ENCODE peak calls at places on chromosomes 16 and 17, in four cellular contexts. One of them, this sample, is unnamed.

GRCh38 chr16:67822511-67822910 is 15.8 kb downstream of the TSNAXIP1 start:
- DNase-seq in OCI-LY7: no peak
- DNase-seq in NCI-H1436 treated with DMSO at 0.1 percent for 48 hours: no peak
- DNase-seq in small intestine: no peak
- DNase-seq in this sample: no peak

GRCh38 chr17:79084291-79085153 is 9.9 kb downstream of the ENGASE start:
- DNase-seq in OCI-LY7: no peak
- DNase-seq in NCI-H1436 treated with DMSO at 0.1 percent for 48 hours: no peak
- DNase-seq in small intestine: no peak
- DNase-seq in this sample: no peak

GRCh38 chr17:35244345-35245195 is 1.7 kb downstream of the SLFN5 start:
- DNase-seq in OCI-LY7: peak; percentile 27
- DNase-seq in NCI-H1436 treated with DMSO at 0.1 percent for 48 hours: no peak
- DNase-seq in small intestine: peak; percentile 53
- DNase-seq in this sample: peak; percentile 52

GRCh38 chr16:10941127-10941933 is 938 bp downstream of the DEXI start:
- DNase-seq in OCI-LY7: no peak
- DNase-seq in NCI-H1436 treated with DMSO at 0.1 percent for 48 hours: no peak
- DNase-seq in small intestine: peak; percentile 30
- DNase-seq in this sample: no peak

GRCh38 chr16:86150646-86151371 is 251.8 kb downstream of the IRF8 start:
- DNase-seq in OCI-LY7: no peak
- DNase-seq in NCI-H1436 treated with DMSO at 0.1 percent for 48 hours: no peak
- DNase-seq in small intestine: no peak
- DNase-seq in this sample: no peak

GRCh38 chr16:79845734-79846135 is 245.2 kb upstream of the MAF start:
- DNase-seq in OCI-LY7: no peak
- DNase-seq in NCI-H1436 treated with DMSO at 0.1 percent for 48 hours: no peak
- DNase-seq in small intestine: no peak
- DNase-seq in this sample: no peak

GRCh38 chr16:3948378-3948995 is 68.0 kb upstream of the CREBBP start:
- DNase-seq in OCI-LY7: no peak
- DNase-seq in NCI-H1436 treated with DMSO at 0.1 percent for 48 hours: no peak
- DNase-seq in small intestine: no peak
- DNase-seq in this sample: no peak

GRCh38 chr17:44911133-44912001 is 3.9 kb downstream of the GFAP start:
- DNase-seq in OCI-LY7: peak; percentile 56
- DNase-seq in NCI-H1436 treated with DMSO at 0.1 percent for 48 hours: no peak
- DNase-seq in small intestine: peak; percentile 62
- DNase-seq in this sample: peak; percentile 54

GRCh38 chr17:9402590-9403199 is 172.9 kb downstream of the STX8 start:
- DNase-seq in OCI-LY7: peak; percentile 16
- DNase-seq in NCI-H1436 treated with DMSO at 0.1 percent for 48 hours: no peak
- DNase-seq in small intestine: peak; percentile 65
- DNase-seq in this sample: peak; percentile 11

GRCh38 chr17:8489841-8490240 is 54.2 kb downstream of the NDEL1 start:
- DNase-seq in OCI-LY7: no peak
- DNase-seq in NCI-H1436 treated with DMSO at 0.1 percent for 48 hours: no peak
- DNase-seq in small intestine: no peak
- DNase-seq in this sample: no peak